ENCODE peak calls at places on chromosome 2, in four cellular contexts. S, B, K and T are unnamed samples.

GRCh38 chr2:213710164-213710563 is 425.9 kb downstream of the SPAG16 start:
- DNase-seq in S (no peak), B (no peak), K (no peak), T (no peak)

GRCh38 chr2:16588565-16588964 is 77.1 kb downstream of the CYRIA start:
- DNase-seq in S (no peak), B (no peak), K (no peak), T (no peak)

GRCh38 chr2:88600038-88600465 is 27.2 kb downstream of the EIF2AK3 start:
- DNase-seq in S (no peak), B (peak; percentile 72), K (peak; percentile 90), T (peak; percentile 69)

GRCh38 chr2:5673148-5673860 is 18.9 kb upstream of the SOX11 start:
- DNase-seq in S (no peak), B (no peak), K (no peak), T (no peak)

GRCh38 chr2:29731948-29732347 is 189.4 kb downstream of the ALK start:
- DNase-seq in S (no peak), B (no peak), K (no peak), T (no peak)

GRCh38 chr2:70977605-70978205 is 725 bp upstream of the ANKRD53 start:
- DNase-seq in S (no peak), B (no peak), K (peak; percentile 36), T (no peak)

GRCh38 chr2:105769504-105769903 is 24.8 kb downstream of the NCK2 start:
- DNase-seq in S (peak; percentile 36), B (no peak), K (no peak), T (peak; percentile 35)

GRCh38 chr2:135256531-135257258 is 204.6 kb downstream of the RAB3GAP1 start:
- DNase-seq in S (no peak), B (no peak), K (no peak), T (no peak)

GRCh38 chr2:218877331-218877730 is 3.3 kb upstream of the WNT10A start:
- DNase-seq in S (no peak), B (no peak), K (no peak), T (no peak)

GRCh38 chr2:230068658-230069080 is at the start of gene SLC16A14:
- DNase-seq in S (no peak), B (no peak), K (no peak), T (no peak)

GRCh38 chr2:64613276-64613675 is 40.4 kb downstream of the SERTAD2 start:
- DNase-seq in S (no peak), B (no peak), K (no peak), T (no peak)

GRCh38 chr2:109614715-109615636 is 812 bp downstream of the SOWAHC start:
- DNase-seq in S (peak; percentile 36), B (no peak), K (no peak), T (no peak)

GRCh38 chr2:241062342-241063092 is 39.6 kb downstream of the MTERF4 start:
- DNase-seq in S (no peak), B (no peak), K (no peak), T (no peak)

GRCh38 chr2:196225213-196225612 is 53.8 kb upstream of the STK17B start:
- DNase-seq in S (no peak), B (no peak), K (no peak), T (no peak)

GRCh38 chr2:133753665-133754064 is 185.4 kb upstream of the NCKAP5 start:
- DNase-seq in S (no peak), B (no peak), K (no peak), T (no peak)

GRCh38 chr2:6914829-6915228 is 2.4 kb upstream of the RNF144A start:
- DNase-seq in S (no peak), B (no peak), K (no peak), T (no peak)

GRCh38 chr2:148935791-148936190 is 60.8 kb downstream of the KIF5C start:
- DNase-seq in S (no peak), B (no peak), K (no peak), T (no peak)

GRCh38 chr2:69253893-69254292 is 133.1 kb downstream of the GFPT1 start:
- DNase-seq in S (no peak), B (no peak), K (no peak), T (no peak)

GRCh38 chr2:72162574-72162973 is 14.9 kb upstream of the CYP26B1 start:
- DNase-seq in S (no peak), B (no peak), K (no peak), T (no peak)

GRCh38 chr2:239729681-239730566 is 295.2 kb downstream of the NDUFA10 start:
- DNase-seq in S (no peak), B (no peak), K (no peak), T (no peak)

GRCh38 chr2:228628682-228629081 is 447.2 kb upstream of the SPHKAP start:
- DNase-seq in S (no peak), B (no peak), K (no peak), T (no peak)

GRCh38 chr2:100482741-100483140 is 12.5 kb downstream of the NMS start:
- DNase-seq in S (peak; percentile 33), B (peak; percentile 37), K (no peak), T (peak; percentile 25)

GRCh38 chr2:32135409-32135808 is 30.3 kb upstream of the SLC30A6 start:
- DNase-seq in S (no peak), B (peak; percentile 35), K (peak; percentile 68), T (peak; percentile 45)

GRCh38 chr2:96895709-96896651 is 26.1 kb upstream of the SEMA4C start:
- DNase-seq in S (no peak), B (peak; percentile 51), K (no peak), T (no peak)

GRCh38 chr2:120803764-120804335 is 68.2 kb downstream of the GLI2 start:
- DNase-seq in S (no peak), B (no peak), K (no peak), T (no peak)

GRCh38 chr2:171939754-171940093 is 17.5 kb downstream of the HAT1 start:
- DNase-seq in S (no peak), B (no peak), K (no peak), T (no peak)

GRCh38 chr2:158293722-158294121 is 162.8 kb downstream of the CCDC148 start:
- DNase-seq in S (no peak), B (no peak), K (no peak), T (no peak)

GRCh38 chr2:79758042-79758441 is 245.2 kb downstream of the CTNNA2 start:
- DNase-seq in S (no peak), B (no peak), K (no peak), T (no peak)

GRCh38 chr2:211247751-211248150 is 691.4 kb downstream of the CPS1 start:
- DNase-seq in S (no peak), B (no peak), K (no peak), T (no peak)

GRCh38 chr2:211237586-211237985 is 681.2 kb downstream of the CPS1 start:
- DNase-seq in S (no peak), B (no peak), K (no peak), T (no peak)

GRCh38 chr2:211241891-211242290 is 685.5 kb downstream of the CPS1 start:
- DNase-seq in S (no peak), B (no peak), K (no peak), T (no peak)
- TF ChIP-seq ELF4 in S (no peak), B (no peak), K (no peak), T (no peak)

DNA sequence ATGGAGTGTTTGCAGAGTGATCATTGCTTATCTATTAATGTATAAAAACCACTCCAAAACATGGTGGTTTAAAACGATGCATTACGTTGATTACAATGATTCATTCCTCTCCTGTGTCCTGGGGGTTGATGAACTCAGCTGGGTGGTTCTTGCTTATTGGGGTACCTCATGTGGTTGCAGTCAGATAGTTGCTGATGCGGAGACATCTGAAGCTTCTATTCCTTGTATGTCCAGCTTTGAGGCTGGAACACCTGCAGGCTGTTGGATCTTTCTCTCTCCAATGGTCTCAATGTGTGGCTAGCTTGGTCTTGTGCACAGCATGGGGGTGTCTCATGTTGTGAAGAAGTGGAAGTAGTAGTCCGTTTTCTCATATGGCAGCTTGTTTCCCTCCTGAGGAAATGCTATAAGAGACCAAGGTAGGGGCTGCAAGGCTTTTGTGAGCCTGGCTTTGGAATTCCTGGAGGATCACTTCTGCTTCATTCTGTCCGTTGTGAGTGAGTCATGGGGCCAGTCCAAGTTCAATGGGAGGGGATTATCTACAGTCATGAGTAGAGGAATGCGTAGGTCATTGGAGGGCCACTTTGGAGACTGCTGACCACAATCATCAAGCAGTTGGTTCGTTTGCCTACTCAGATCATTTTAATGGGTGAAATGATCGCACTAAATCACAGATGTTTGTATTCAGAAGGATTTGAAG is 601.0 kb downstream of the SLC4A3 start:
- DNase-seq in S (no peak), B (no peak), K (peak; percentile 27), T (peak; percentile 6)
- TF ChIP-seq ELF4 in S (no peak), B (no peak), K (no peak), T (no peak)

GRCh38 chr2:25294573-25295462 is 46.9 kb downstream of the DNMT3A start:
- DNase-seq in S (no peak), B (no peak), K (no peak), T (peak; percentile 27)
- TF ChIP-seq ELF4 in S (no peak), B (no peak), K (no peak), T (no peak)

GRCh38 chr2:232982926-232983668 is 30.0 kb downstream of the NGEF start:
- DNase-seq in S (peak; percentile 78), B (peak; percentile 28), K (no peak), T (no peak)

GRCh38 chr2:232980683-232981082 is 32.4 kb downstream of the NGEF start:
- DNase-seq in S (no peak), B (no peak), K (no peak), T (no peak)

GRCh38 chr2:232979871-232980461 is 33.1 kb downstream of the NGEF start:
- DNase-seq in S (no peak), B (no peak), K (peak; percentile 27), T (no peak)

GRCh38 chr2:232981767-232982360 is 31.2 kb downstream of the NGEF start:
- DNase-seq in S (no peak), B (no peak), K (peak; percentile 18), T (no peak)

GRCh38 chr2:232981356-232981755 is 31.7 kb downstream of the NGEF start:
- DNase-seq in S (no peak), B (no peak), K (no peak), T (no peak)
- TF ChIP-seq ELF4 in S (no peak), B (no peak), K (no peak), T (no peak)

DNA sequence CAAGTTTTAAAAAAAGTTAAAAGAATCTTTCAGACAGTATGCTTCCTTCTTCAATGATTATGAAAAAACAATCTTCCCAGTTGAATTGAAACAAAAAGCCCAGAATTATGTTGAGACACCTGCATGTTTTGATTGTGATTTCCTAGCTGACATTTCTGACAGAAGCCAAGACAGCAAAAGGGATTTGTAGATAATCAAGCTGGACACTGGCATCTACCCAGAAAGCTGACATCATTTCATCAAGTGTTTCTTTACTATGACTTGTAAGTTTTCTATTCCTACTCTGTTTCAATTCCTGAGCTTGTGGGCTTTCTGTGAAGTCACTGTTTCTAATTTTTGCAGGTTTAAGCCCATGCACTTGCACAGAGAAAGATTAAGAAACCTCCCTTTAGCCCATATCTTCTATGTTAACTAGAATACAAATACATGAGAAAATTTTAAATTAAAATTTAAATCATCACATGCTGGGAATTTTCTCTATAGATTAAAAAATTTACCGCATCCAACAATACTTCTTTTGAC is 82.9 kb upstream of the CCDC85A start:
- DNase-seq in S (no peak), B (no peak), K (no peak), T (no peak)
- TF ChIP-seq ELF4 in S (no peak), B (no peak), K (no peak), T (no peak)

GRCh38 chr2:201150454-201151020 is 32.4 kb upstream of the CASP10 start:
- DNase-seq in S (no peak), B (no peak), K (no peak), T (no peak)
- TF ChIP-seq ELF4 in S (no peak), B (no peak), K (no peak), T (no peak)